ENCODE peak calls at places on chromosomes 5 and 9, in nine cellular contexts. One of them, this sample, is unnamed.

GRCh38 chr9:35510745-35511428 is 21.0 kb downstream of the RUSC2 start:
- DNase-seq in Peyer's patch: no peak
- DNase-seq in transverse colon: peak; percentile 59
- DNase-seq in heart left ventricle: peak; percentile 89
- DNase-seq in sigmoid colon: peak; percentile 94
- DNase-seq in body of pancreas: peak; percentile 48
- DNase-seq in lower leg skin: peak; percentile 73
- DNase-seq in A549: peak; percentile 97
- DNase-seq in GM12892: no peak
- DNase-seq in this sample: no peak

GRCh38 chr5:134545070-134545868 is 19.8 kb downstream of the JADE2 start:
- DNase-seq in Peyer's patch: peak; percentile 66
- DNase-seq in transverse colon: peak; percentile 49
- DNase-seq in heart left ventricle: peak; percentile 73
- DNase-seq in sigmoid colon: peak; percentile 94
- DNase-seq in body of pancreas: peak; percentile 44
- DNase-seq in lower leg skin: no peak
- DNase-seq in A549: no peak
- DNase-seq in GM12892: no peak
- DNase-seq in this sample: no peak

GRCh38 chr5:31303688-31304087 is 110.2 kb downstream of the CDH6 start:
- DNase-seq in Peyer's patch: no peak
- DNase-seq in transverse colon: no peak
- DNase-seq in heart left ventricle: no peak
- DNase-seq in sigmoid colon: no peak
- DNase-seq in body of pancreas: no peak
- DNase-seq in lower leg skin: no peak
- DNase-seq in A549: no peak
- DNase-seq in GM12892: no peak
- DNase-seq in this sample: no peak

GRCh38 chr9:134189475-134190231 is 25.3 kb upstream of the RNU6ATAC start:
- DNase-seq in Peyer's patch: no peak
- DNase-seq in transverse colon: no peak
- DNase-seq in heart left ventricle: peak; percentile 21
- DNase-seq in sigmoid colon: peak; percentile 67
- DNase-seq in body of pancreas: no peak
- DNase-seq in lower leg skin: no peak
- DNase-seq in A549: no peak
- DNase-seq in GM12892: peak; percentile 2
- DNase-seq in this sample: no peak

GRCh38 chr5:170307575-170308465 is 10.2 kb upstream of the LCP2 start:
- DNase-seq in Peyer's patch: no peak
- DNase-seq in transverse colon: peak; percentile 52
- DNase-seq in heart left ventricle: peak; percentile 74
- DNase-seq in sigmoid colon: peak; percentile 96
- DNase-seq in body of pancreas: peak; percentile 40
- DNase-seq in lower leg skin: peak; percentile 82
- DNase-seq in A549: peak; percentile 70
- DNase-seq in GM12892: no peak
- DNase-seq in this sample: no peak

GRCh38 chr5:68028131-68028727 is 187.3 kb upstream of the PIK3R1 start:
- DNase-seq in Peyer's patch: no peak
- DNase-seq in transverse colon: no peak
- DNase-seq in heart left ventricle: no peak
- DNase-seq in sigmoid colon: no peak
- DNase-seq in body of pancreas: no peak
- DNase-seq in lower leg skin: no peak
- DNase-seq in A549: no peak
- DNase-seq in GM12892: no peak
- DNase-seq in this sample: no peak

GRCh38 chr9:33190021-33190420 is 22.9 kb upstream of the B4GALT1 start:
- DNase-seq in Peyer's patch: no peak
- DNase-seq in transverse colon: no peak
- DNase-seq in heart left ventricle: no peak
- DNase-seq in sigmoid colon: no peak
- DNase-seq in body of pancreas: no peak
- DNase-seq in lower leg skin: no peak
- DNase-seq in A549: no peak
- DNase-seq in GM12892: no peak
- DNase-seq in this sample: no peak

GRCh38 chr5:50794812-50795211 is 128.4 kb downstream of the PARP8 start:
- DNase-seq in Peyer's patch: no peak
- DNase-seq in transverse colon: peak; percentile 16
- DNase-seq in heart left ventricle: no peak
- DNase-seq in sigmoid colon: no peak
- DNase-seq in body of pancreas: no peak
- DNase-seq in lower leg skin: no peak
- DNase-seq in A549: no peak
- DNase-seq in GM12892: no peak
- DNase-seq in this sample: no peak

GRCh38 chr5:56434986-56435385 is 201.9 kb upstream of the ANKRD55 start:
- DNase-seq in Peyer's patch: no peak
- DNase-seq in transverse colon: no peak
- DNase-seq in heart left ventricle: no peak
- DNase-seq in sigmoid colon: no peak
- DNase-seq in body of pancreas: no peak
- DNase-seq in lower leg skin: no peak
- DNase-seq in A549: no peak
- DNase-seq in GM12892: no peak
- DNase-seq in this sample: no peak

GRCh38 chr5:131252824-131253171 is 11.1 kb upstream of the CDC42SE2 start:
- DNase-seq in Peyer's patch: peak; percentile 95
- DNase-seq in transverse colon: peak; percentile 80
- DNase-seq in heart left ventricle: peak; percentile 42
- DNase-seq in sigmoid colon: peak; percentile 70
- DNase-seq in body of pancreas: peak; percentile 33
- DNase-seq in lower leg skin: peak; percentile 69
- DNase-seq in A549: no peak
- DNase-seq in GM12892: no peak
- DNase-seq in this sample: no peak

GRCh38 chr9:2608276-2608675 is 13.3 kb upstream of the VLDLR start:
- DNase-seq in Peyer's patch: no peak
- DNase-seq in transverse colon: no peak
- DNase-seq in heart left ventricle: no peak
- DNase-seq in sigmoid colon: no peak
- DNase-seq in body of pancreas: no peak
- DNase-seq in lower leg skin: no peak
- DNase-seq in A549: no peak
- DNase-seq in GM12892: no peak
- DNase-seq in this sample: no peak

GRCh38 chr5:147063971-147064370 is 170.9 kb upstream of the STK32A start:
- DNase-seq in Peyer's patch: no peak
- DNase-seq in transverse colon: no peak
- DNase-seq in heart left ventricle: no peak
- DNase-seq in sigmoid colon: no peak
- DNase-seq in body of pancreas: no peak
- DNase-seq in lower leg skin: no peak
- DNase-seq in A549: no peak
- DNase-seq in GM12892: no peak
- DNase-seq in this sample: no peak

GRCh38 chr5:67215592-67216471 is 19.2 kb upstream of the CD180 start:
- DNase-seq in Peyer's patch: peak; percentile 92
- DNase-seq in transverse colon: peak; percentile 87
- DNase-seq in heart left ventricle: peak; percentile 81
- DNase-seq in sigmoid colon: peak; percentile 85
- DNase-seq in body of pancreas: peak; percentile 81
- DNase-seq in lower leg skin: peak; percentile 83
- DNase-seq in A549: no peak
- DNase-seq in GM12892: peak; percentile 62
- DNase-seq in this sample: peak; percentile 61

GRCh38 chr9:128250839-128251558 is 24.8 kb downstream of the GOLGA2 start:
- DNase-seq in Peyer's patch: no peak
- DNase-seq in transverse colon: no peak
- DNase-seq in heart left ventricle: no peak
- DNase-seq in sigmoid colon: no peak
- DNase-seq in body of pancreas: no peak
- DNase-seq in lower leg skin: no peak
- DNase-seq in A549: no peak
- DNase-seq in GM12892: no peak
- DNase-seq in this sample: no peak

GRCh38 chr5:107370569-107370968 is 300.2 kb downstream of the EFNA5 start:
- DNase-seq in Peyer's patch: no peak
- DNase-seq in transverse colon: no peak
- DNase-seq in heart left ventricle: no peak
- DNase-seq in sigmoid colon: no peak
- DNase-seq in body of pancreas: no peak
- DNase-seq in lower leg skin: peak; percentile 34
- DNase-seq in A549: no peak
- DNase-seq in GM12892: no peak
- DNase-seq in this sample: no peak

GRCh38 chr5:129217179-129217578 is 122.6 kb downstream of the ISOC1 start:
- DNase-seq in Peyer's patch: no peak
- DNase-seq in transverse colon: no peak
- DNase-seq in heart left ventricle: no peak
- DNase-seq in sigmoid colon: no peak
- DNase-seq in body of pancreas: no peak
- DNase-seq in lower leg skin: no peak
- DNase-seq in A549: no peak
- DNase-seq in GM12892: no peak
- DNase-seq in this sample: no peak

GRCh38 chr9:120710110-120710981 is 3.9 kb downstream of the MEGF9 start:
- DNase-seq in Peyer's patch: peak; percentile 35
- DNase-seq in transverse colon: no peak
- DNase-seq in heart left ventricle: no peak
- DNase-seq in sigmoid colon: no peak
- DNase-seq in body of pancreas: peak; percentile 59
- DNase-seq in lower leg skin: no peak
- DNase-seq in A549: peak; percentile 74
- DNase-seq in GM12892: no peak
- DNase-seq in this sample: no peak

GRCh38 chr9:2340046-2340760 is 281.4 kb upstream of the VLDLR start:
- DNase-seq in Peyer's patch: no peak
- DNase-seq in transverse colon: no peak
- DNase-seq in heart left ventricle: no peak
- DNase-seq in sigmoid colon: no peak
- DNase-seq in body of pancreas: no peak
- DNase-seq in lower leg skin: no peak
- DNase-seq in A549: no peak
- DNase-seq in GM12892: no peak
- DNase-seq in this sample: no peak

GRCh38 chr9:136363606-136364368 is at the start of gene DNLZ:
- DNase-seq in Peyer's patch: peak; percentile 82
- DNase-seq in transverse colon: peak; percentile 89
- DNase-seq in heart left ventricle: peak; percentile 88
- DNase-seq in sigmoid colon: peak; percentile 93
- DNase-seq in body of pancreas: peak; percentile 87
- DNase-seq in lower leg skin: peak; percentile 72
- DNase-seq in A549: peak; percentile 87
- DNase-seq in GM12892: peak; percentile 99
- DNase-seq in this sample: peak; percentile 100
- TF ChIP-seq POLR2A in Peyer's patch: peak; percentile 69
- TF ChIP-seq POLR2A in transverse colon: no peak
- TF ChIP-seq POLR2A in heart left ventricle: peak; percentile 58
- TF ChIP-seq POLR2A in sigmoid colon: no peak
- TF ChIP-seq POLR2A in body of pancreas: no peak
- TF ChIP-seq POLR2A in lower leg skin: no peak
- TF ChIP-seq POLR2A in A549: peak; percentile 60
- TF ChIP-seq POLR2A in GM12892: peak; percentile 80
- TF ChIP-seq POLR2A in this sample: peak; percentile 61

GRCh38 chr9:88388886-88389617 is 808 bp downstream of the SPIN1 start:
- DNase-seq in Peyer's patch: peak; percentile 29
- DNase-seq in transverse colon: peak; percentile 51
- DNase-seq in heart left ventricle: no peak
- DNase-seq in sigmoid colon: peak; percentile 81
- DNase-seq in body of pancreas: peak; percentile 62
- DNase-seq in lower leg skin: peak; percentile 28
- DNase-seq in A549: peak; percentile 68
- DNase-seq in GM12892: peak; percentile 31
- DNase-seq in this sample: peak; percentile 34
- TF ChIP-seq POLR2A in Peyer's patch: no peak
- TF ChIP-seq POLR2A in transverse colon: peak; percentile 42
- TF ChIP-seq POLR2A in heart left ventricle: peak; percentile 23
- TF ChIP-seq POLR2A in sigmoid colon: no peak
- TF ChIP-seq POLR2A in body of pancreas: peak; percentile 30
- TF ChIP-seq POLR2A in lower leg skin: no peak
- TF ChIP-seq POLR2A in A549: no peak
- TF ChIP-seq POLR2A in GM12892: no peak
- TF ChIP-seq POLR2A in this sample: peak; percentile 30

DNA sequence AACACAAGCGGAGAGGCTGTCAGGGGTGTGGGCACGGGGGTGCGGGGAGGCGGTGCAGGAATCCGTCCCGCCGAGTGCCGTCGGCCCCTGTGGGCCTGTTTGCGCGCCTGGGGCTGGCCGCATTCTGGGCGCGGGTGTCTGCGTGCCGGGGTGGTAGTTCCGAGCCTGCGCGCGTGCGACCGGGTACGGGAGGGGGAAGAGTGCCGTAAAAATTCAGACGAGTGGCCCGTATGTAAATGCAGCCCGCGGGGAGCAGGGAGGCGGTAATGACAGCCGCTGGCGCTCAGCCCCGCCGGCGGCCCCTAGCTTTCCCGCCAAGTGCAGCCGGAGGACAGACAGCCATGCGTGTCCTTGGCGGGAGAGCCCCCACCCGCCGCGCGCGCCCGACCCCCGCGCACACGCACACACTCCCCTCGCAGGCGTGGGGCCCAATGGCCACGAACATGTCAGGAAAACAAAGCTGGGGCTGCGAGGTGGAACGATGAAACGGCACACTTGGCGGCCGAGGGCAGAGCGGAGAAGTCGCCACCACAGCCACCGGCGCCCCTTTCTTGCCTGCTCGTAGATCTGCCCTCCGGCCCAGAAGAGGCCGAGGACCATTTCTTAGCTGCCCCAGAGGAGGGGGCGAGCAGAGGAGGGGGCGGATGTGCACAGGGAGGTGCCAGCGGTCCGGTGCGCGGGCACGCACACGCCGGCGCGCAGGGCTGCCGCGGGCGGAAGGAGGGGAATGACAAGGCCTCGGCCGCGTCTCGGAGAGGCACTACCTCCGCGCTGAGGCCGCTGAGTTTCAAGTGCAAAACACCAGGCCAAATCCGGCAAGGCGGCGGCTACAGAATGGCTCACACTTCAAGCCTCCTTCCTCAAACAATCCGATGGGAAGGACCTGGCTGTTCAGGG is 208.5 kb downstream of the MEF2C start:
- DNase-seq in Peyer's patch: no peak
- DNase-seq in transverse colon: no peak
- DNase-seq in heart left ventricle: no peak
- DNase-seq in sigmoid colon: no peak
- DNase-seq in body of pancreas: no peak
- DNase-seq in lower leg skin: no peak
- DNase-seq in A549: no peak
- DNase-seq in GM12892: no peak
- DNase-seq in this sample: no peak
- TF ChIP-seq POLR2A in Peyer's patch: no peak
- TF ChIP-seq POLR2A in transverse colon: no peak
- TF ChIP-seq POLR2A in heart left ventricle: no peak
- TF ChIP-seq POLR2A in sigmoid colon: no peak
- TF ChIP-seq POLR2A in body of pancreas: no peak
- TF ChIP-seq POLR2A in lower leg skin: no peak
- TF ChIP-seq POLR2A in A549: no peak
- TF ChIP-seq POLR2A in GM12892: no peak
- TF ChIP-seq POLR2A in this sample: no peak

DNA sequence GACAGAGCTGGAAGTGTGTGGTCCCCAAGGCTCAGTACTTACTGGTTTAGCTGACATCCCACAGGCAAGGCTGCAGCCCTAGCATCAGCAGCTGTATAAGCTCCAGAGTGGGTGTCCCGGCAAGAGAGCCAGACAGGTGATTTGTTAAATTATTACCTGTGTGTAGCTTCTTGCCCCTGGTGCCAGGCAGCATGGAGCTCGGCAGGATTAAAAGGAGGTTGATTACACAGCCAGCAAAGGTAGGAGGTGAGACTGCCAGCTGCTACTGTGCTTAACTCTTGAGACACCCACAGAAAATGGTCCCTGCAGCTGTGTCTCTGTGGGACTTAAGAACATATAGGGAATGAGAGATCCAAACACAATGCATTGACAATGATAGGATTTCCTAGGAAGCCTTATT is 54.2 kb downstream of the ARHGAP26 start:
- DNase-seq in Peyer's patch: no peak
- DNase-seq in transverse colon: no peak
- DNase-seq in heart left ventricle: no peak
- DNase-seq in sigmoid colon: no peak
- DNase-seq in body of pancreas: no peak
- DNase-seq in lower leg skin: no peak
- DNase-seq in A549: no peak
- DNase-seq in GM12892: no peak
- DNase-seq in this sample: no peak
- TF ChIP-seq POLR2A in Peyer's patch: no peak
- TF ChIP-seq POLR2A in transverse colon: no peak
- TF ChIP-seq POLR2A in heart left ventricle: no peak
- TF ChIP-seq POLR2A in sigmoid colon: no peak
- TF ChIP-seq POLR2A in body of pancreas: no peak
- TF ChIP-seq POLR2A in lower leg skin: no peak
- TF ChIP-seq POLR2A in A549: no peak
- TF ChIP-seq POLR2A in GM12892: no peak
- TF ChIP-seq POLR2A in this sample: no peak